ENCODE peak calls at places on chromosome 18, in seven cellular contexts. One of them, this sample, is unnamed.

GRCh38 chr18:25724997-25725396 is 365.4 kb downstream of the SS18 start:
- DNase-seq in esophagus squamous epithelium: no peak
- DNase-seq in mucosa of descending colon: no peak
- DNase-seq in uterus: no peak
- DNase-seq in spleen: no peak
- DNase-seq in BE2C: no peak
- DNase-seq in Panc1: no peak
- DNase-seq in this sample: no peak

GRCh38 chr18:31819106-31819924 is 58.6 kb upstream of the SLC25A52 start:
- DNase-seq in spleen: no peak
- DNase-seq in esophagus squamous epithelium: no peak
- DNase-seq in mucosa of descending colon: peak; percentile 10
- DNase-seq in Panc1: peak; percentile 24
- DNase-seq in BE2C: no peak
- DNase-seq in uterus: no peak
- DNase-seq in this sample: no peak

GRCh38 chr18:75267643-75268184 is 57.1 kb downstream of the TSHZ1 start:
- DNase-seq in uterus: no peak
- DNase-seq in esophagus squamous epithelium: no peak
- DNase-seq in Panc1: no peak
- DNase-seq in BE2C: no peak
- DNase-seq in mucosa of descending colon: no peak
- DNase-seq in spleen: no peak
- DNase-seq in this sample: no peak

GRCh38 chr18:79955302-79956075 is 4.0 kb upstream of the SLC66A2 start:
- DNase-seq in spleen: no peak
- DNase-seq in esophagus squamous epithelium: no peak
- DNase-seq in mucosa of descending colon: peak; percentile 13
- DNase-seq in BE2C: no peak
- DNase-seq in uterus: no peak
- DNase-seq in Panc1: no peak
- DNase-seq in this sample: no peak

GRCh38 chr18:457533-457932 is 43.0 kb downstream of the COLEC12 start:
- DNase-seq in Panc1: no peak
- DNase-seq in esophagus squamous epithelium: no peak
- DNase-seq in mucosa of descending colon: no peak
- DNase-seq in uterus: no peak
- DNase-seq in spleen: no peak
- DNase-seq in BE2C: no peak
- DNase-seq in this sample: no peak

GRCh38 chr18:51621103-51621969 is 423.9 kb upstream of the MEX3C start:
- DNase-seq in BE2C: peak; percentile 56
- DNase-seq in spleen: no peak
- DNase-seq in mucosa of descending colon: peak; percentile 55
- DNase-seq in Panc1: peak; percentile 42
- DNase-seq in esophagus squamous epithelium: no peak
- DNase-seq in uterus: no peak
- DNase-seq in this sample: peak; percentile 68

GRCh38 chr18:23626451-23627279 is 36.0 kb downstream of the ANKRD29 start:
- DNase-seq in uterus: no peak
- DNase-seq in BE2C: no peak
- DNase-seq in mucosa of descending colon: no peak
- DNase-seq in spleen: no peak
- DNase-seq in esophagus squamous epithelium: no peak
- DNase-seq in Panc1: peak; percentile 48
- DNase-seq in this sample: no peak

GRCh38 chr18:75441921-75442320 is 14.4 kb upstream of the SMIM21 start:
- DNase-seq in mucosa of descending colon: no peak
- DNase-seq in uterus: no peak
- DNase-seq in BE2C: no peak
- DNase-seq in Panc1: no peak
- DNase-seq in esophagus squamous epithelium: no peak
- DNase-seq in spleen: no peak
- DNase-seq in this sample: no peak

GRCh38 chr18:67875936-67876335 is 359.4 kb upstream of the DSEL start:
- DNase-seq in Panc1: no peak
- DNase-seq in mucosa of descending colon: no peak
- DNase-seq in uterus: no peak
- DNase-seq in esophagus squamous epithelium: no peak
- DNase-seq in spleen: no peak
- DNase-seq in BE2C: no peak
- DNase-seq in this sample: no peak

GRCh38 chr18:63157293-63158011 is 162.1 kb downstream of the BCL2 start:
- DNase-seq in BE2C: no peak
- DNase-seq in Panc1: no peak
- DNase-seq in spleen: no peak
- DNase-seq in uterus: no peak
- DNase-seq in mucosa of descending colon: peak; percentile 55
- DNase-seq in esophagus squamous epithelium: no peak
- DNase-seq in this sample: no peak

GRCh38 chr18:37540424-37541121 is 25.0 kb downstream of the CELF4 start:
- DNase-seq in BE2C: no peak
- DNase-seq in esophagus squamous epithelium: no peak
- DNase-seq in spleen: peak; percentile 44
- DNase-seq in Panc1: no peak
- DNase-seq in mucosa of descending colon: no peak
- DNase-seq in uterus: no peak
- DNase-seq in this sample: no peak

GRCh38 chr18:59593291-59593717 is 103.9 kb downstream of the CCBE1 start:
- DNase-seq in mucosa of descending colon: no peak
- DNase-seq in BE2C: no peak
- DNase-seq in uterus: no peak
- DNase-seq in spleen: no peak
- DNase-seq in esophagus squamous epithelium: no peak
- DNase-seq in Panc1: no peak
- DNase-seq in this sample: no peak

GRCh38 chr18:21599585-21600525 is 649 bp downstream of the ESCO1 start:
- DNase-seq in BE2C: peak; percentile 38
- DNase-seq in Panc1: no peak
- DNase-seq in spleen: peak; percentile 95
- DNase-seq in uterus: no peak
- DNase-seq in mucosa of descending colon: peak; percentile 72
- DNase-seq in esophagus squamous epithelium: peak; percentile 63
- DNase-seq in this sample: peak; percentile 57

GRCh38 chr18:63904694-63905093 is 3.1 kb upstream of the SERPINB10 start:
- DNase-seq in Panc1: no peak
- DNase-seq in mucosa of descending colon: no peak
- DNase-seq in spleen: no peak
- DNase-seq in esophagus squamous epithelium: no peak
- DNase-seq in uterus: no peak
- DNase-seq in BE2C: no peak
- DNase-seq in this sample: no peak

GRCh38 chr18:46169464-46169941 is 65.3 kb downstream of the HAUS1 start:
- DNase-seq in mucosa of descending colon: no peak
- DNase-seq in BE2C: no peak
- DNase-seq in Panc1: no peak
- DNase-seq in esophagus squamous epithelium: no peak
- DNase-seq in uterus: no peak
- DNase-seq in spleen: no peak
- DNase-seq in this sample: no peak

GRCh38 chr18:1050012-1050657 is 145.5 kb downstream of the ADCYAP1 start:
- DNase-seq in Panc1: no peak
- DNase-seq in mucosa of descending colon: no peak
- DNase-seq in uterus: no peak
- DNase-seq in esophagus squamous epithelium: no peak
- DNase-seq in spleen: no peak
- DNase-seq in BE2C: no peak
- DNase-seq in this sample: no peak

GRCh38 chr18:51196811-51197660 is 445 bp downstream of the MEX3C start:
- DNase-seq in spleen: peak; percentile 94
- DNase-seq in esophagus squamous epithelium: no peak
- DNase-seq in Panc1: no peak
- DNase-seq in BE2C: peak; percentile 53
- DNase-seq in uterus: peak; percentile 44
- DNase-seq in mucosa of descending colon: peak; percentile 62
- DNase-seq in this sample: peak; percentile 85

GRCh38 chr18:25862881-25863600 is 227.4 kb downstream of the SS18 start:
- DNase-seq in spleen: no peak
- DNase-seq in BE2C: no peak
- DNase-seq in Panc1: no peak
- DNase-seq in uterus: no peak
- DNase-seq in mucosa of descending colon: no peak
- DNase-seq in esophagus squamous epithelium: no peak
- DNase-seq in this sample: no peak

GRCh38 chr18:45738660-45739059 is 14.7 kb downstream of the SLC14A1 start:
- DNase-seq in esophagus squamous epithelium: no peak
- DNase-seq in mucosa of descending colon: no peak
- DNase-seq in Panc1: no peak
- DNase-seq in uterus: no peak
- DNase-seq in spleen: no peak
- DNase-seq in BE2C: no peak
- DNase-seq in this sample: no peak

GRCh38 chr18:11993264-11993916 is 12.1 kb downstream of the IMPA2 start:
- DNase-seq in esophagus squamous epithelium: no peak
- DNase-seq in Panc1: no peak
- DNase-seq in spleen: peak; percentile 70
- DNase-seq in BE2C: no peak
- DNase-seq in mucosa of descending colon: peak; percentile 11
- DNase-seq in uterus: no peak
- DNase-seq in this sample: no peak

GRCh38 chr18:77063256-77063655 is 69.3 kb downstream of the MBP start:
- DNase-seq in uterus: no peak
- DNase-seq in Panc1: no peak
- DNase-seq in esophagus squamous epithelium: no peak
- DNase-seq in spleen: peak; percentile 90
- DNase-seq in BE2C: no peak
- DNase-seq in mucosa of descending colon: peak; percentile 73
- DNase-seq in this sample: no peak

GRCh38 chr18:6980363-6980762 is 137.2 kb downstream of the LAMA1 start:
- DNase-seq in BE2C: no peak
- DNase-seq in mucosa of descending colon: no peak
- DNase-seq in uterus: no peak
- DNase-seq in Panc1: no peak
- DNase-seq in esophagus squamous epithelium: no peak
- DNase-seq in spleen: no peak
- DNase-seq in this sample: no peak

GRCh38 chr18:38948436-38948835 is 1382.8 kb upstream of the CELF4 start:
- DNase-seq in esophagus squamous epithelium: no peak
- DNase-seq in Panc1: no peak
- DNase-seq in spleen: no peak
- DNase-seq in uterus: no peak
- DNase-seq in BE2C: no peak
- DNase-seq in mucosa of descending colon: no peak
- DNase-seq in this sample: no peak

GRCh38 chr18:41747723-41748242 is 207.3 kb upstream of the PIK3C3 start:
- DNase-seq in esophagus squamous epithelium: no peak
- DNase-seq in spleen: no peak
- DNase-seq in Panc1: no peak
- DNase-seq in uterus: no peak
- DNase-seq in BE2C: no peak
- DNase-seq in mucosa of descending colon: no peak
- DNase-seq in this sample: no peak

GRCh38 chr18:24488824-24489493 is 28.5 kb downstream of the HRH4 start:
- DNase-seq in uterus: no peak
- DNase-seq in spleen: no peak
- DNase-seq in BE2C: no peak
- DNase-seq in Panc1: peak; percentile 22
- DNase-seq in esophagus squamous epithelium: no peak
- DNase-seq in mucosa of descending colon: peak; percentile 47
- DNase-seq in this sample: no peak

GRCh38 chr18:71304856-71305255 is 1016.0 kb downstream of the SOCS6 start:
- DNase-seq in uterus: no peak
- DNase-seq in spleen: no peak
- DNase-seq in esophagus squamous epithelium: no peak
- DNase-seq in mucosa of descending colon: no peak
- DNase-seq in Panc1: no peak
- DNase-seq in BE2C: no peak
- DNase-seq in this sample: no peak

GRCh38 chr18:7059276-7059675 is 58.3 kb downstream of the LAMA1 start:
- DNase-seq in mucosa of descending colon: no peak
- DNase-seq in spleen: no peak
- DNase-seq in esophagus squamous epithelium: no peak
- DNase-seq in BE2C: no peak
- DNase-seq in uterus: no peak
- DNase-seq in Panc1: no peak
- DNase-seq in this sample: no peak

GRCh38 chr18:70069965-70070364 is 122.3 kb upstream of the CD226 start:
- DNase-seq in spleen: no peak
- DNase-seq in uterus: no peak
- DNase-seq in Panc1: no peak
- DNase-seq in BE2C: no peak
- DNase-seq in mucosa of descending colon: no peak
- DNase-seq in esophagus squamous epithelium: no peak
- DNase-seq in this sample: no peak

GRCh38 chr18:63197246-63197791 is 122.2 kb downstream of the BCL2 start:
- DNase-seq in esophagus squamous epithelium: no peak
- DNase-seq in BE2C: no peak
- DNase-seq in Panc1: no peak
- DNase-seq in spleen: no peak
- DNase-seq in mucosa of descending colon: no peak
- DNase-seq in uterus: no peak
- DNase-seq in this sample: no peak

GRCh38 chr18:33421225-33421624 is 19.3 kb downstream of the CCDC178 start:
- DNase-seq in BE2C: no peak
- DNase-seq in Panc1: no peak
- DNase-seq in mucosa of descending colon: no peak
- DNase-seq in uterus: no peak
- DNase-seq in esophagus squamous epithelium: no peak
- DNase-seq in spleen: no peak
- DNase-seq in this sample: no peak
- H3K9me3 ChIP-seq in BE2C: no peaks in the 10 kb centered on the region
- H3K9me3 ChIP-seq in Panc1: no peaks in the 10 kb centered on the region
- H3K9me3 ChIP-seq in mucosa of descending colon: peaks cover 3% of the 10 kb centered on the region
- H3K9me3 ChIP-seq in uterus: no peaks in the 10 kb centered on the region
- H3K9me3 ChIP-seq in esophagus squamous epithelium: no peaks in the 10 kb centered on the region
- H3K9me3 ChIP-seq in spleen: peaks cover 12% of the 10 kb centered on the region
- H3K9me3 ChIP-seq in this sample: no peaks in the 10 kb centered on the region

GRCh38 chr18:73940721-73941120 is 206.9 kb downstream of the FBXO15 start:
- DNase-seq in mucosa of descending colon: no peak
- DNase-seq in Panc1: no peak
- DNase-seq in uterus: no peak
- DNase-seq in spleen: no peak
- DNase-seq in BE2C: no peak
- DNase-seq in esophagus squamous epithelium: no peak
- DNase-seq in this sample: no peak
- H3K4me3 ChIP-seq in mucosa of descending colon: no peak overlapping the region
- H3K4me3 ChIP-seq in Panc1: no peak overlapping the region
- H3K4me3 ChIP-seq in uterus: no peak overlapping the region
- H3K4me3 ChIP-seq in spleen: no peak overlapping the region
- H3K4me3 ChIP-seq in BE2C: no peak overlapping the region
- H3K4me3 ChIP-seq in esophagus squamous epithelium: no peak overlapping the region
- H3K4me3 ChIP-seq in this sample: no peak overlapping the region

GRCh38 chr18:58284699-58285490 is 240.9 kb downstream of the NEDD4L start:
- DNase-seq in mucosa of descending colon: peak; percentile 47
- DNase-seq in esophagus squamous epithelium: no peak
- DNase-seq in spleen: no peak
- DNase-seq in BE2C: no peak
- DNase-seq in uterus: no peak
- DNase-seq in Panc1: no peak
- DNase-seq in this sample: no peak
- H3K4me1 ChIP-seq in mucosa of descending colon: peaks cover 34% of the 10 kb centered on the region
- H3K4me1 ChIP-seq in esophagus squamous epithelium: no peaks in the 10 kb centered on the region
- H3K4me1 ChIP-seq in spleen: no peaks in the 10 kb centered on the region
- H3K4me1 ChIP-seq in BE2C: no peaks in the 10 kb centered on the region
- H3K4me1 ChIP-seq in uterus: no peaks in the 10 kb centered on the region
- H3K4me1 ChIP-seq in Panc1: peaks cover 30% of the 10 kb centered on the region
- H3K4me1 ChIP-seq in this sample: peaks cover 5% of the 10 kb centered on the region

DNA sequence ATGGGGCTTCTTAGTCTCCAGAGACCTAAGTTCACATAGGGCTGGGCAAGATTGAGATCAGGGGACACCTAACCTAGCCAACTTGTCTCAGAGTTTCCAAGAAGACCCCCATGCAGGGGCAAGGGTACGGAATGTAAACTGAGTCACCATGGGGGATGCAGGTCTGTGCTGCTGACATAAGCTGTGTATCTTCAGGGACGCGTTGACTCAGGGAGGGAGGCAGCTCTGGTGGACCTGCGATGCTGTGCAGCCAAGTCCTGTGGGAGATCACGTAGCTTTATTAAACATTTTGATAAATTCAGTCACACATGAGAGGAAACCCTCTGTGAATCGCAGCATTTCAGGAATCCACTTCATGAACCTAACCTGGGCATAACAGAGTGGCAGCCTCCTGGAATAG is 216.0 kb downstream of the ANKRD30B start:
- DNase-seq in BE2C: no peak
- DNase-seq in esophagus squamous epithelium: no peak
- DNase-seq in uterus: no peak
- DNase-seq in spleen: no peak
- DNase-seq in mucosa of descending colon: no peak
- DNase-seq in Panc1: no peak
- DNase-seq in this sample: no peak
- H3K9me3 ChIP-seq in BE2C: no peaks in the 10 kb centered on the region
- H3K9me3 ChIP-seq in esophagus squamous epithelium: peaks cover 10% of the 10 kb centered on the region
- H3K9me3 ChIP-seq in uterus: no peaks in the 10 kb centered on the region
- H3K9me3 ChIP-seq in spleen: no peaks in the 10 kb centered on the region
- H3K9me3 ChIP-seq in mucosa of descending colon: no peaks in the 10 kb centered on the region
- H3K9me3 ChIP-seq in Panc1: no peaks in the 10 kb centered on the region
- H3K9me3 ChIP-seq in this sample: no peaks in the 10 kb centered on the region